ENCODE peak calls at places on chromosomes 1 and 21, in nine cellular contexts. E, Z, X, G, H, Y, W, L and B are unnamed samples.

GRCh38 chr1:155717041-155717440 is 28.1 kb downstream of the DAP3 start:
- DNase-seq in E (no peak), Z (no peak), X (no peak), G (no peak), H (no peak), Y (no peak), W (no peak), L (no peak), B (no peak)

GRCh38 chr1:11930571-11931445 is 3.7 kb upstream of the PLOD1 start:
- DNase-seq in E (no peak), Z (peak), X (no peak), G (peak), H (no peak), Y (no peak), W (no peak), L (no peak), B (no peak)

GRCh38 chr1:167899253-167899681 is 14.7 kb downstream of the ADCY10 start:
- DNase-seq in E (no peak), Z (peak), X (no peak), G (peak), H (peak), Y (no peak), W (no peak), L (no peak), B (no peak)

GRCh38 chr1:208410409-208410808 is 166.2 kb upstream of the PLXNA2 start:
- DNase-seq in E (no peak), Z (no peak), X (no peak), G (no peak), H (no peak), Y (no peak), W (no peak), L (no peak), B (no peak)

GRCh38 chr1:192918259-192918658 is 109.4 kb downstream of the RGS2 start:
- DNase-seq in E (no peak), Z (no peak), X (no peak), G (no peak), H (no peak), Y (no peak), W (no peak), L (no peak), B (no peak)

GRCh38 chr1:235545294-235545930 is 41.2 kb upstream of the B3GALNT2 start:
- DNase-seq in E (no peak), Z (no peak), X (no peak), G (no peak), H (no peak), Y (no peak), W (no peak), L (no peak), B (no peak)

GRCh38 chr1:56331892-56332567 is 247.3 kb downstream of the PLPP3 start:
- DNase-seq in E (no peak), Z (no peak), X (no peak), G (peak), H (no peak), Y (no peak), W (no peak), L (no peak), B (no peak)

GRCh38 chr21:17775431-17776126 is 43.6 kb downstream of the C21orf91 start:
- DNase-seq in E (no peak), Z (no peak), X (peak), G (no peak), H (no peak), Y (peak), W (no peak), L (peak), B (peak)

GRCh38 chr1:15885701-15886612 is 38.5 kb downstream of the SPEN start:
- DNase-seq in E (peak), Z (peak), X (no peak), G (peak), H (peak), Y (peak), W (peak), L (no peak), B (no peak)

GRCh38 chr1:183600136-183600535 is 9.9 kb upstream of the NCF2 start:
- DNase-seq in E (no peak), Z (peak), X (no peak), G (peak), H (no peak), Y (no peak), W (no peak), L (no peak), B (no peak)

GRCh38 chr1:201791775-201792166 is 37.2 kb upstream of the IPO9 start:
- DNase-seq in E (peak), Z (peak), X (no peak), G (peak), H (no peak), Y (no peak), W (no peak), L (no peak), B (no peak)

GRCh38 chr1:13619909-13620308 is 36.3 kb downstream of the PDPN start:
- DNase-seq in E (no peak), Z (no peak), X (no peak), G (no peak), H (no peak), Y (no peak), W (no peak), L (no peak), B (no peak)

GRCh38 chr1:57276916-57277315 is 146.9 kb downstream of the DAB1 start:
- DNase-seq in E (no peak), Z (no peak), X (no peak), G (no peak), H (no peak), Y (no peak), W (no peak), L (no peak), B (no peak)

GRCh38 chr1:163307479-163308171 is 14.1 kb upstream of the NUF2 start:
- DNase-seq in E (no peak), Z (peak), X (no peak), G (peak), H (no peak), Y (no peak), W (no peak), L (no peak), B (no peak)